ENCODE peak calls at places on chromosomes 11 and 22, in six cellular contexts. X is transverse colon, E is vagina, G is stomach, N is prostate gland, P is sigmoid colon. I is an unnamed sample.

GRCh38 chr22:37675930-37676571 is 615 bp downstream of the LGALS1 start:
- DNase-seq in X (peak; percentile 50), E (no peak), G (no peak), N (no peak), P (peak; percentile 86), I (no peak)

GRCh38 chr11:86141645-86142569 is 73.0 kb upstream of the PICALM start:
- DNase-seq in X (no peak), E (no peak), G (no peak), N (no peak), P (no peak), I (no peak)

GRCh38 chr11:75597636-75598035 is 35.6 kb downstream of the SERPINH1 start:
- DNase-seq in X (no peak), E (no peak), G (no peak), N (no peak), P (no peak), I (no peak)

GRCh38 chr11:95095858-95096587 is 6.4 kb downstream of the ENDOD1 start:
- DNase-seq in X (no peak), E (no peak), G (no peak), N (no peak), P (no peak), I (no peak)

GRCh38 chr22:50504245-50505211 is 3.0 kb downstream of the LMF2 start:
- DNase-seq in X (no peak), E (no peak), G (no peak), N (no peak), P (no peak), I (peak; percentile 68)

GRCh38 chr11:3994030-3994640 is 100.5 kb upstream of the RRM1 start:
- DNase-seq in X (no peak), E (no peak), G (no peak), N (no peak), P (no peak), I (no peak)

GRCh38 chr11:11843233-11843632 is 1.5 kb downstream of the USP47 start:
- DNase-seq in X (no peak), E (no peak), G (no peak), N (peak; percentile 15), P (no peak), I (no peak)

GRCh38 chr22:45006873-45007246 is 2.9 kb downstream of the PHF21B start:
- DNase-seq in X (no peak), E (no peak), G (no peak), N (peak; percentile 43), P (peak; percentile 71), I (no peak)

GRCh38 chr22:40410272-40410671 is 39.9 kb downstream of the SGSM3 start:
- DNase-seq in X (no peak), E (no peak), G (peak; percentile 52), N (no peak), P (no peak), I (peak; percentile 60)

GRCh38 chr11:102007567-102008437 is 39.4 kb upstream of the CFAP300 start:
- DNase-seq in X (peak; percentile 60), E (no peak), G (peak; percentile 50), N (peak; percentile 42), P (no peak), I (no peak)

GRCh38 chr11:75477614-75477935 is 44.6 kb upstream of the KLHL35 start:
- DNase-seq in X (no peak), E (no peak), G (no peak), N (no peak), P (no peak), I (no peak)

GRCh38 chr11:12200359-12201015 is 90.1 kb downstream of the MICAL2 start:
- DNase-seq in X (peak; percentile 30), E (no peak), G (no peak), N (peak; percentile 63), P (peak; percentile 82), I (no peak)

GRCh38 chr11:72736452-72737069 is 15.6 kb downstream of the ARAP1 start:
- DNase-seq in X (no peak), E (no peak), G (no peak), N (no peak), P (peak; percentile 82), I (no peak)

GRCh38 chr11:75969626-75970308 is 154.8 kb downstream of the UVRAG start:
- DNase-seq in X (no peak), E (no peak), G (no peak), N (no peak), P (no peak), I (no peak)

GRCh38 chr11:93908689-93909088 is 58.3 kb upstream of the VSTM5 start:
- DNase-seq in X (no peak), E (no peak), G (no peak), N (no peak), P (no peak), I (no peak)

GRCh38 chr11:119422505-119423416 is at the start of gene THY1:
- DNase-seq in X (no peak), E (no peak), G (no peak), N (no peak), P (no peak), I (no peak)

GRCh38 chr11:35334385-35335090 is 84.8 kb downstream of the SLC1A2 start:
- DNase-seq in X (no peak), E (no peak), G (no peak), N (no peak), P (no peak), I (no peak)

GRCh38 chr11:17478064-17478463 is 1.4 kb upstream of the ABCC8 start:
- DNase-seq in X (no peak), E (no peak), G (no peak), N (no peak), P (no peak), I (no peak)

GRCh38 chr11:65932558-65932919 is 12.7 kb upstream of the TSGA10IP start:
- DNase-seq in X (no peak), E (no peak), G (no peak), N (no peak), P (no peak), I (no peak)

GRCh38 chr11:45045692-45046471 is 95.2 kb upstream of the TP53I11 start:
- DNase-seq in X (peak; percentile 28), E (no peak), G (peak; percentile 31), N (no peak), P (peak; percentile 84), I (peak; percentile 81)

DNA sequence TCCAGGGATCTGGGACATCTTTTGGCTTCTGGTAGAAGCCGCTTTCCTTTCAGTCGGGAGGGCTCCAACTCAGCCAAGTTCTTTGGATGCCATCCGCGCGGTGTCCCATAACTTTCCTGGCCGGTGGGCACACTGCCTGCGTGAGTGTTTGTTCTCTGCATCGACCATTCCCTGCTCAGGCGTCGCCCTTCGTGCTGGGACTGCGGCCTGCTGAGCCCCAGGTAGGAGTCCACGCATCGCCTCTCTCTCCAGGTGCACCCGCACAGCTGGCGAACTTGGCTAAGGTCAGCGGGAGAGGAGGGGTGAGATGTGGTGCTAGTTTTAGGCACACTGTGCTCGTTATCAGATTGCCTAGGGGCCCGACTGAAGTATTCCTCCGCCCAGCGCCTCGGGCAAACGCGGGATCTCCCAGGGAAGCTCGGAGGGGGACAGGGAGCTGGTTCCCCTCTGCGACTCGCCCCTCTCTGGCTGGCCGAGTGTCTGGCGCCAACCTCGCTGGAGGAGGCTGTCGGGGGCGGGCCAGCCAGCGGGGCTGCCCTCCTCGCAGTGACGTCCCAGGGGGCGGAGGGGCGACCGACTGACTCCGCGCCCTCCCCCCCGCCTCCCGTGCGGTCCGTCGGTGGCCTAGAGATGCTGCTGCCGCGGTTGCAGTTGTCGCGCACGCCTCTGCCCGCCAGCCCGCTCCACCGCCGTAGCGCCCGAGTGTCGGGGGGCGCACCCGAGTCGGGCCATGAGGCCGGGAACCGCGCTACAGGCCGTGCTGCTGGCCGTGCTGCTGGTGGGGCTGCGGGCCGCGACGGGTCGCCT is at the start of gene LAYN:
- DNase-seq in X (peak; percentile 46), E (no peak), G (peak; percentile 28), N (peak; percentile 51), P (peak; percentile 85), I (no peak)
- TF ChIP-seq POLR2A in X (peak; percentile 31), E (no peak), G (no peak), N (peak; percentile 70), P (peak; percentile 69), I (no peak)

GRCh38 chr11:78257654-78258053 is 68.9 kb downstream of the USP35 start:
- DNase-seq in X (no peak), E (no peak), G (no peak), N (no peak), P (no peak), I (no peak)

GRCh38 chr11:78259777-78260470 is 71.2 kb downstream of the USP35 start:
- DNase-seq in X (no peak), E (no peak), G (no peak), N (no peak), P (no peak), I (no peak)

GRCh38 chr11:78255919-78256318 is 67.2 kb downstream of the USP35 start:
- DNase-seq in X (no peak), E (no peak), G (no peak), N (no peak), P (no peak), I (no peak)

GRCh38 chr11:78254263-78254662 is 65.5 kb downstream of the USP35 start:
- DNase-seq in X (no peak), E (no peak), G (no peak), N (no peak), P (no peak), I (no peak)

GRCh38 chr11:78256962-78257361 is 68.2 kb downstream of the USP35 start:
- DNase-seq in X (peak; percentile 76), E (peak; percentile 91), G (peak; percentile 86), N (no peak), P (peak; percentile 88), I (peak; percentile 83)
- TF ChIP-seq POLR2AphosphoS5 in X (no peak), E (no peak), G (no peak), N (no peak), P (peak; percentile 20), I (no peak)

GRCh38 chr11:43646767-43647166 is 33.8 kb upstream of the HSD17B12 start:
- DNase-seq in X (no peak), E (no peak), G (no peak), N (no peak), P (no peak), I (no peak)

GRCh38 chr11:43648888-43649287 is 31.6 kb upstream of the HSD17B12 start:
- DNase-seq in X (no peak), E (no peak), G (no peak), N (no peak), P (no peak), I (no peak)

GRCh38 chr11:43644626-43645299 is 35.8 kb upstream of the HSD17B12 start:
- DNase-seq in X (peak; percentile 8), E (no peak), G (no peak), N (no peak), P (no peak), I (no peak)

GRCh38 chr11:43639920-43640319 is 40.6 kb upstream of the HSD17B12 start:
- DNase-seq in X (no peak), E (no peak), G (no peak), N (no peak), P (no peak), I (no peak)

GRCh38 chr11:43643898-43644625 is 36.5 kb upstream of the HSD17B12 start:
- DNase-seq in X (peak; percentile 89), E (no peak), G (peak; percentile 90), N (peak; percentile 82), P (peak; percentile 90), I (peak; percentile 90)
- TF ChIP-seq POLR2A in X (peak; percentile 30), E (no peak), G (no peak), N (no peak), P (no peak), I (no peak)

GRCh38 chr11:576791-577610 is 731 bp downstream of the PHRF1 start:
- DNase-seq in X (no peak), E (no peak), G (no peak), N (no peak), P (no peak), I (no peak)
- TF ChIP-seq POLR2AphosphoS5 in X (no peak), E (no peak), G (no peak), N (no peak), P (no peak), I (no peak)